ENCODE peak calls at places on chromosomes 7 and 10, in six cellular contexts. X is left lung, S is stomach, N is heart left ventricle, F is adrenal gland, P is cardiac muscle cell. B is an unnamed sample.

GRCh38 chr7:16293669-16294425 is 127.5 kb downstream of the CRPPA start:
- DNase-seq in X (no peak), N (no peak), S (no peak), F (no peak), P (no peak), B (peak; percentile 98)

GRCh38 chr7:28626629-28627262 is 214.4 kb downstream of the CREB5 start:
- DNase-seq in S (no peak), N (no peak), F (peak; percentile 21), X (no peak), P (peak; percentile 48), B (peak; percentile 52)

GRCh38 chr7:381211-382117 is 91.5 kb downstream of the FOXL3 start:
- DNase-seq in F (no peak), S (peak; percentile 22), N (peak; percentile 12), X (peak; percentile 33), P (no peak), B (no peak)

GRCh38 chr7:128838981-128839731 is 8.9 kb downstream of the FLNC start:
- DNase-seq in S (no peak), N (no peak), F (no peak), X (peak; percentile 70), P (no peak), B (no peak)

GRCh38 chr10:28241766-28242399 is 61.0 kb downstream of the MPP7 start:
- DNase-seq in F (peak; percentile 52), S (no peak), X (no peak), P (peak; percentile 69), N (no peak), B (peak; percentile 55)

GRCh38 chr7:50197547-50197946 is 104.5 kb upstream of the ZPBP start:
- DNase-seq in F (peak; percentile 39), N (no peak), X (no peak), P (no peak), S (no peak), B (no peak)

GRCh38 chr7:25669300-25669781 is 441.1 kb upstream of the NPVF start:
- DNase-seq in P (no peak), S (no peak), X (no peak), N (no peak), F (no peak), B (no peak)

GRCh38 chr7:15580604-15581351 is 19.0 kb upstream of the AGMO start:
- DNase-seq in P (no peak), S (no peak), F (no peak), X (no peak), N (no peak), B (no peak)

GRCh38 chr10:93390691-93391090 is 91.4 kb downstream of the MYOF start:
- DNase-seq in F (no peak), X (no peak), P (no peak), N (no peak), S (no peak), B (no peak)

GRCh38 chr7:31028417-31028988 is 23.6 kb upstream of the ADCYAP1R1 start:
- DNase-seq in P (no peak), X (no peak), S (no peak), F (no peak), N (no peak), B (no peak)

GRCh38 chr7:3649250-3649649 is 348.2 kb downstream of the SDK1 start:
- DNase-seq in F (no peak), P (no peak), N (no peak), X (no peak), S (no peak), B (peak; percentile 10)

GRCh38 chr7:12158334-12159060 is 52.6 kb upstream of the TMEM106B start:
- DNase-seq in N (no peak), S (no peak), X (no peak), F (no peak), P (no peak), B (peak; percentile 9)

GRCh38 chr10:132961-133898 is 2.0 kb upstream of the ZMYND11 start:
- DNase-seq in S (no peak), F (no peak), X (no peak), P (no peak), N (no peak), B (peak; percentile 71)

GRCh38 chr10:86376852-86377796 is 10.5 kb upstream of the GRID1 start:
- DNase-seq in P (peak; percentile 88), F (peak; percentile 77), N (peak; percentile 63), X (peak; percentile 97), S (peak; percentile 88), B (peak; percentile 22)

GRCh38 chr7:119594956-119595355 is 678.0 kb upstream of the KCND2 start:
- DNase-seq in P (no peak), N (no peak), S (no peak), F (no peak), X (no peak), B (no peak)

GRCh38 chr10:122181055-122181732 is 89.9 kb upstream of the BTBD16 start:
- DNase-seq in P (no peak), X (no peak), S (no peak), F (no peak), N (no peak), B (peak; percentile 36)

GRCh38 chr7:87152897-87153641 is 816 bp downstream of the DMTF1 start:
- DNase-seq in F (peak; percentile 37), N (peak; percentile 29), X (peak; percentile 67), P (peak; percentile 42), S (peak; percentile 33), B (peak; percentile 61)

GRCh38 chr7:87152112-87152896 is at the start of gene DMTF1:
- DNase-seq in X (peak; percentile 99), F (peak; percentile 95), P (peak; percentile 96), N (peak; percentile 97), S (peak; percentile 94), B (peak; percentile 88)

GRCh38 chr7:87151701-87152111 is 547 bp upstream of the DMTF1 start:
- DNase-seq in N (no peak), X (no peak), F (no peak), S (no peak), P (no peak), B (no peak)

GRCh38 chr7:87148332-87148955 is 3.8 kb upstream of the DMTF1 start:
- DNase-seq in P (no peak), F (no peak), X (no peak), N (no peak), S (no peak), B (peak; percentile 54)

DNA sequence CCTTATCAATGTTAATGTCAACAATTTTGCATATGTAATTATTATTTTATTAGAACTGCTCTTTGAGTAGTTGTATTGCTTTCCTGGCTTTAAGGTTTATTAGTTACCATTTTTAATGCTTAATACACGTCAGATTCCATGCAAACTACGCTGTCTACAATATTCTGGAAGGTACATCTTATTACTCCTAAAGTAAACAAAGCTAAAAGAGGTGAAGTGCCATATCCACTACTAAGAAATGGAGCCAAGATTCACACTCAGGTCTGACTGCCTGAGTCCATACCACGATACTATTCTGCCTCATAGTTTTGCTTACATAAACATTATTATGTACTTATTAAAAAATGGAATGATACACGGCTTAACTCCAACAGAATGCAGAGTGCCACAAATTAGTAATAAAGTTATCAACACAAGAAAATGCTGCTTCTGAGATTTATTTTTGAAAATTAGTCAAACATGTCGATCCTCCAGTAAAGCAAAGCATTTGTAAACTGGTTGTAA is 1.2 kb upstream of the DMTF1 start:
- DNase-seq in P (no peak), N (no peak), X (no peak), S (no peak), F (no peak), B (no peak)
- H3K4me3 ChIP-seq in P (peak overlapping the region; percentile 84), N (peak overlapping the region; percentile 71), X (peak overlapping the region; percentile 57), S (no peak overlapping the region), F (no peak overlapping the region), B (no peak overlapping the region)

GRCh38 chr7:108815815-108816214 is 246.1 kb downstream of the DNAJB9 start:
- DNase-seq in P (no peak), S (no peak), F (no peak), N (no peak), X (no peak), B (no peak)

GRCh38 chr7:108808556-108808955 is 238.9 kb downstream of the DNAJB9 start:
- DNase-seq in F (no peak), N (no peak), P (no peak), X (no peak), S (no peak), B (no peak)

GRCh38 chr7:108818742-108819141 is 249.1 kb downstream of the DNAJB9 start:
- DNase-seq in P (no peak), F (no peak), X (no peak), N (no peak), S (no peak), B (no peak)

GRCh38 chr7:108809356-108809755 is 239.7 kb downstream of the DNAJB9 start:
- DNase-seq in F (no peak), S (no peak), N (no peak), P (no peak), X (no peak), B (no peak)

DNA sequence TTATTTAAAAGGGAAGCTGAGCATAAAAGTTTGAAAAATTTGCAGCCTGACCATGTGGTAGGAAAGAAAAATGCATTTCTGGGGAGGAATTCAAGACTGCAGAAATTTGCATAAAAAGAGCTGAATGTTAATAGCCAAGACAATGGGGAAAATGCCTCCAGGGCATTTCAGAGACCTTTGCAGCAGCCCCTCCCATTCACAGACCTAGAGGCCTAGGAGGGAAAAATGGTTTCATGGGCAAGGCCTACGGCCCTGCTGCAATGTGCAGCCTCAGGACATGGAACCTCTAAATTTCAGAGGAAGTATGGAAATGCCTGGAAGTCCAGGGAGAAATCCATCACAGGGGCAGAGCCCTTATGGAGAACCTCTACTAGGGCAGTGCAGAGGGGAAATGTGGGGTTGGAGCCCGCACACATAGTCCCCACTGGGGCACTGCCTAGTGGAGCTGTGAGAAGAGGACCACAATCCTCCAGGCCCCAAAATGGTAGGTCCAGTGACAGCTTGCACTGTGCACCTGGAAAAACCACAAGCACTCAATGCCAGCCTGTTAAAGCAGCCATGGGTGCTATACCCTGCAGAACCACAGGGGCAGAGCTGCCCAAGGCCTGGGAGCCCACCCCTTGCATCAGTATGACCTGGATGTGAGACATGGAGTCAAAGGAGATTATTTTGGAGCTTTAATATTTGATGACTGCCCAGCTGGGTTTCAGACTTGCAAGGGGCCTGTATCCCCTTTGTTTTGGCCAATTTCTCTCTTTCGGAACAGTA is 243.8 kb downstream of the DNAJB9 start:
- DNase-seq in S (no peak), N (no peak), X (no peak), F (no peak), P (no peak), B (no peak)
- TF ChIP-seq CTCF in S (no peak), N (no peak), X (no peak), F (no peak), P (no peak), B (no peak)

GRCh38 chr7:158815471-158816128 is 13.7 kb downstream of the ESYT2 start:
- DNase-seq in S (no peak), X (no peak), P (no peak), N (no peak), F (no peak), B (no peak)
- H3K4me3 ChIP-seq in S (no peak overlapping the region), X (no peak overlapping the region), P (no peak overlapping the region), N (peak overlapping the region; percentile 32), F (no peak overlapping the region), B (no peak overlapping the region)

DNA sequence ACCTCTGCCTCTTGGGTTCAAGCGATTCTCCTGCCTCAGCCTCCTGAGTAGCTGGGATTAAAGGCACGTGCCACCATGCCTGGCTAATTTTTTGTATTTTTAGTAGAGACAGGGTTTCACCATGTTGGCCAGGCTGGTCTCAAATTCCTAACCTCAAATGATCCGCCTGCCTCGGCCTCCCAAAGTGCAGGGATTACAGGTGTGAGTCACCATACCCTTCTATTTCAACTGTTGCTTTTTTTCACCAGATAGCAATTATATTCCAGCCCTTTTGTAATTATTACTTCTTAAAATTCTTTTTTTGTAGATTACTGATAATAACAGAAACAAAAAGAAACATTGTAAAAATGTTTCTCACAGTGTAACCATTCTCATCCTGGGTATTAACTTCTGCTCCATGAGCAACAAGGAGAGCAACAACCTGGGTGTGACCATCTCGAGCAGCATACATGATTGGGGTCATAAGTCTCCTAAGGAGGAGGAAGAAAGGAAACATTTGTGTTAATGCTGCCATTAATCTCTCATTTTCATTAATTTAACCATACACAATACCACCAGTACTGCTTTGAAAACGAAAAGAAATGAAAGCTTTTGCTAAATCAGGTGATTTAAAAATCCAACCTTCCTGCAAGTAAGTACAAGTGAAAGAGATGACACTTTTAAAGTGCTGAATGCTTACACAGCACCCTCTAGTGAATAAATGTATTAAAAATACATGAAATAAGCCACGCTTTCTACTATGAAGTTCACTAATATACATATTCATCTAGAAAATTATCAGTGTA is 41.8 kb downstream of the ASZ1 start:
- DNase-seq in S (no peak), N (no peak), X (no peak), P (peak; percentile 30), F (no peak), B (peak; percentile 54)
- TF ChIP-seq CTCF in S (no peak), N (peak; percentile 39), X (no peak), P (peak; percentile 52), F (no peak), B (peak; percentile 35)

B was measured in bronchial epithelial cell.